ENCODE peak calls at places on chromosome X, in seven cellular contexts. One of them, this sample, is unnamed. For H3K4me1, the result is how much of the 10 kb centered on the place peaks cover.

GRCh38 chrX:22163306-22163705 is 109.4 kb upstream of the CBLL2 start:
- DNase-seq in A549: no peak
- DNase-seq in mucosa of descending colon: no peak
- DNase-seq in colonic mucosa: no peak
- DNase-seq in uterus: no peak
- DNase-seq in tibial artery: no peak
- DNase-seq in fibroblast of lung: no peak
- DNase-seq in this sample: no peak

GRCh38 chrX:94178145-94178790 is 504.3 kb downstream of the FAM133A start:
- DNase-seq in A549: peak
- DNase-seq in mucosa of descending colon: no peak
- DNase-seq in colonic mucosa: no peak
- DNase-seq in uterus: no peak
- DNase-seq in tibial artery: no peak
- DNase-seq in fibroblast of lung: no peak
- DNase-seq in this sample: no peak

GRCh38 chrX:134949271-134949670 is 41.5 kb upstream of the SMIM10 start:
- DNase-seq in A549: peak
- DNase-seq in mucosa of descending colon: no peak
- DNase-seq in colonic mucosa: no peak
- DNase-seq in uterus: no peak
- DNase-seq in tibial artery: no peak
- DNase-seq in fibroblast of lung: peak
- DNase-seq in this sample: no peak

GRCh38 chrX:155070038-155070437 is 898 bp downstream of the CMC4 start:
- DNase-seq in A549: no peak
- DNase-seq in mucosa of descending colon: no peak
- DNase-seq in colonic mucosa: no peak
- DNase-seq in uterus: no peak
- DNase-seq in tibial artery: no peak
- DNase-seq in fibroblast of lung: no peak
- DNase-seq in this sample: no peak

GRCh38 chrX:16999275-16999674 is 52.8 kb downstream of the REPS2 start:
- DNase-seq in A549: no peak
- DNase-seq in mucosa of descending colon: no peak
- DNase-seq in colonic mucosa: no peak
- DNase-seq in uterus: no peak
- DNase-seq in tibial artery: no peak
- DNase-seq in fibroblast of lung: peak
- DNase-seq in this sample: no peak

GRCh38 chrX:23803931-23804381 is 21.0 kb downstream of the SAT1 start:
- DNase-seq in A549: peak
- DNase-seq in mucosa of descending colon: no peak
- DNase-seq in colonic mucosa: peak
- DNase-seq in uterus: no peak
- DNase-seq in tibial artery: peak
- DNase-seq in fibroblast of lung: peak
- DNase-seq in this sample: no peak

GRCh38 chrX:40154229-40154852 is 56.6 kb upstream of the BCOR start:
- DNase-seq in A549: peak
- DNase-seq in mucosa of descending colon: peak
- DNase-seq in colonic mucosa: peak
- DNase-seq in uterus: peak
- DNase-seq in tibial artery: peak
- DNase-seq in fibroblast of lung: peak
- DNase-seq in this sample: no peak

GRCh38 chrX:116961872-116962582 is 499.3 kb upstream of the CT83 start:
- DNase-seq in A549: peak
- DNase-seq in mucosa of descending colon: no peak
- DNase-seq in colonic mucosa: no peak
- DNase-seq in uterus: no peak
- DNase-seq in tibial artery: no peak
- DNase-seq in fibroblast of lung: no peak
- DNase-seq in this sample: no peak

GRCh38 chrX:10010686-10011085 is 43.5 kb downstream of the CLDN34 start:
- DNase-seq in A549: peak
- DNase-seq in mucosa of descending colon: no peak
- DNase-seq in colonic mucosa: no peak
- DNase-seq in uterus: no peak
- DNase-seq in tibial artery: no peak
- DNase-seq in fibroblast of lung: peak
- DNase-seq in this sample: no peak

GRCh38 chrX:69795702-69796101 is 179.8 kb downstream of the EDA start:
- DNase-seq in A549: no peak
- DNase-seq in mucosa of descending colon: no peak
- DNase-seq in colonic mucosa: no peak
- DNase-seq in uterus: no peak
- DNase-seq in tibial artery: no peak
- DNase-seq in fibroblast of lung: no peak
- DNase-seq in this sample: no peak

GRCh38 chrX:44503550-44503949 is 39.1 kb downstream of the FUNDC1 start:
- DNase-seq in A549: no peak
- DNase-seq in mucosa of descending colon: peak
- DNase-seq in colonic mucosa: peak
- DNase-seq in uterus: no peak
- DNase-seq in tibial artery: no peak
- DNase-seq in fibroblast of lung: no peak
- DNase-seq in this sample: no peak

GRCh38 chrX:123215397-123216089 is 31.5 kb downstream of the GRIA3 start:
- DNase-seq in A549: no peak
- DNase-seq in mucosa of descending colon: no peak
- DNase-seq in colonic mucosa: no peak
- DNase-seq in uterus: no peak
- DNase-seq in tibial artery: no peak
- DNase-seq in fibroblast of lung: no peak
- DNase-seq in this sample: no peak

GRCh38 chrX:28177202-28177601 is 196.0 kb upstream of the DCAF8L1 start:
- DNase-seq in A549: peak
- DNase-seq in mucosa of descending colon: peak
- DNase-seq in colonic mucosa: peak
- DNase-seq in uterus: no peak
- DNase-seq in tibial artery: no peak
- DNase-seq in fibroblast of lung: no peak
- DNase-seq in this sample: no peak

GRCh38 chrX:134782796-134783195 is 124.5 kb upstream of the PLAC1 start:
- DNase-seq in A549: peak
- DNase-seq in mucosa of descending colon: no peak
- DNase-seq in colonic mucosa: no peak
- DNase-seq in uterus: no peak
- DNase-seq in tibial artery: no peak
- DNase-seq in fibroblast of lung: peak
- DNase-seq in this sample: no peak

GRCh38 chrX:12917753-12918152 is 11.3 kb downstream of the TLR8 start:
- DNase-seq in A549: no peak
- DNase-seq in mucosa of descending colon: no peak
- DNase-seq in colonic mucosa: no peak
- DNase-seq in uterus: no peak
- DNase-seq in tibial artery: no peak
- DNase-seq in fibroblast of lung: no peak
- DNase-seq in this sample: no peak

GRCh38 chrX:12921886-12922599 is 15.6 kb downstream of the TLR8 start:
- DNase-seq in A549: no peak
- DNase-seq in mucosa of descending colon: no peak
- DNase-seq in colonic mucosa: no peak
- DNase-seq in uterus: no peak
- DNase-seq in tibial artery: no peak
- DNase-seq in fibroblast of lung: peak
- DNase-seq in this sample: no peak

GRCh38 chrX:12919051-12919450 is 12.6 kb downstream of the TLR8 start:
- DNase-seq in A549: no peak
- DNase-seq in mucosa of descending colon: no peak
- DNase-seq in colonic mucosa: no peak
- DNase-seq in uterus: no peak
- DNase-seq in tibial artery: no peak
- DNase-seq in fibroblast of lung: no peak
- DNase-seq in this sample: no peak

GRCh38 chrX:12920990-12921389 is 14.6 kb downstream of the TLR8 start:
- DNase-seq in A549: no peak
- DNase-seq in mucosa of descending colon: no peak
- DNase-seq in colonic mucosa: no peak
- DNase-seq in uterus: no peak
- DNase-seq in tibial artery: no peak
- DNase-seq in fibroblast of lung: no peak
- DNase-seq in this sample: no peak

GRCh38 chrX:12919620-12920019 is 13.2 kb downstream of the TLR8 start:
- DNase-seq in A549: no peak
- DNase-seq in mucosa of descending colon: no peak
- DNase-seq in colonic mucosa: no peak
- DNase-seq in uterus: no peak
- DNase-seq in tibial artery: no peak
- DNase-seq in fibroblast of lung: no peak
- DNase-seq in this sample: no peak
- H3K4me1 ChIP-seq in A549: under half
- H3K4me1 ChIP-seq in mucosa of descending colon: under half
- H3K4me1 ChIP-seq in colonic mucosa: under half
- H3K4me1 ChIP-seq in uterus: under half
- H3K4me1 ChIP-seq in tibial artery: under half
- H3K4me1 ChIP-seq in fibroblast of lung: under half
- H3K4me1 ChIP-seq in this sample: under half

GRCh38 chrX:663841-664240 is 33.2 kb downstream of the SHOX start:
- DNase-seq in A549: no peak
- DNase-seq in mucosa of descending colon: no peak
- DNase-seq in colonic mucosa: no peak
- DNase-seq in uterus: no peak
- DNase-seq in tibial artery: no peak
- DNase-seq in fibroblast of lung: no peak
- DNase-seq in this sample: no peak

GRCh38 chrX:662126-662525 is 31.5 kb downstream of the SHOX start:
- DNase-seq in A549: no peak
- DNase-seq in mucosa of descending colon: no peak
- DNase-seq in colonic mucosa: no peak
- DNase-seq in uterus: no peak
- DNase-seq in tibial artery: no peak
- DNase-seq in fibroblast of lung: no peak
- DNase-seq in this sample: no peak

GRCh38 chrX:670596-670995 is 40.0 kb downstream of the SHOX start:
- DNase-seq in A549: no peak
- DNase-seq in mucosa of descending colon: no peak
- DNase-seq in colonic mucosa: no peak
- DNase-seq in uterus: no peak
- DNase-seq in tibial artery: no peak
- DNase-seq in fibroblast of lung: no peak
- DNase-seq in this sample: no peak

GRCh38 chrX:667360-667759 is 36.8 kb downstream of the SHOX start:
- DNase-seq in A549: peak
- DNase-seq in mucosa of descending colon: no peak
- DNase-seq in colonic mucosa: no peak
- DNase-seq in uterus: no peak
- DNase-seq in tibial artery: no peak
- DNase-seq in fibroblast of lung: no peak
- DNase-seq in this sample: no peak

GRCh38 chrX:666762-667161 is 36.2 kb downstream of the SHOX start:
- DNase-seq in A549: peak
- DNase-seq in mucosa of descending colon: no peak
- DNase-seq in colonic mucosa: no peak
- DNase-seq in uterus: no peak
- DNase-seq in tibial artery: no peak
- DNase-seq in fibroblast of lung: no peak
- DNase-seq in this sample: no peak
- H3K4me3 ChIP-seq in A549: no peak
- H3K4me3 ChIP-seq in mucosa of descending colon: no peak
- H3K4me3 ChIP-seq in colonic mucosa: no peak
- H3K4me3 ChIP-seq in uterus: no peak
- H3K4me3 ChIP-seq in tibial artery: no peak
- H3K4me3 ChIP-seq in fibroblast of lung: no peak
- H3K4me3 ChIP-seq in this sample: no peak

DNA sequence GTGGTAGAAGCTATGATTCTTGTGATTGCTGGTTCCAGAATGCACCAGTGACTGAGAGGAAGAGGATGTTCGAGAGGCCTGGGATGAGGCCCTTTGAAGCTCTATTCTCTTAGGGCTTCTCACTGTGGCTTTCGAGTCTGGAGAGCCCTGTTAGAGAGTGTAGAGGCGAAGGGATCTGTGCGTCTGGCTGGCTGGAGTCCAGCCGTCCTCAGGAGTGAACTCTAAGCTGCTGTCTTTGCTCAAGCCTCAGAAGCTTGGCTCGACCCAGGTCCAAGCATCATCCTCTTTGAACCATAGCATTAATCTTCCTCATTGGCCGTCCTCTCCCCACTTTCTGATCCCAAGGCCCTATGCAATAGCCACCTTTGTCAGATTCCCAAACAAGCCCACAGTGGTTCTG is 51.6 kb downstream of the ELF4 start:
- DNase-seq in A549: no peak
- DNase-seq in mucosa of descending colon: no peak
- DNase-seq in colonic mucosa: no peak
- DNase-seq in uterus: no peak
- DNase-seq in tibial artery: no peak
- DNase-seq in fibroblast of lung: no peak
- DNase-seq in this sample: no peak
- H3K4me1 ChIP-seq in A549: under half
- H3K4me1 ChIP-seq in mucosa of descending colon: under half
- H3K4me1 ChIP-seq in colonic mucosa: under half
- H3K4me1 ChIP-seq in uterus: under half
- H3K4me1 ChIP-seq in tibial artery: under half
- H3K4me1 ChIP-seq in fibroblast of lung: under half
- H3K4me1 ChIP-seq in this sample: under half

DNA sequence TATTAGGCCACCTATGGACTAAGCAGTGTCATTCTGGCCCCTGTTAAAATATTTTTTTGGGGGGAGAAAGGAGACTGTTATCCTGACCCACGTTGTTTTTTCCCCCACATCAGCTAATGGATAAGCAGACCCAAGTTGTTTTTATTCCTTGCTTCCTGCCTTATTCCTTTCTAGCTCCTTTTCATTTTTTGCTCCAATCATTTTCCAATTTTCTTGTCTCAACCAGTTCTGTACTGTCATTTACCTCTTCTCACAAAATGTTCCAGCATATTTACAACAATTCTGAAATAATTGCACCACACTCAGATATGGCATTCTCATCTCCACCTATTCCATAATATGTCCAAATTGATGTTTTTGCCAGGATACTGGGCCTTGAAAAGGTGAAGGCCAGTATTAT is 150.3 kb downstream of the NEXMIF start:
- DNase-seq in A549: no peak
- DNase-seq in mucosa of descending colon: no peak
- DNase-seq in colonic mucosa: no peak
- DNase-seq in uterus: no peak
- DNase-seq in tibial artery: no peak
- DNase-seq in fibroblast of lung: no peak
- DNase-seq in this sample: no peak
- H3K4me3 ChIP-seq in A549: no peak
- H3K4me3 ChIP-seq in mucosa of descending colon: no peak
- H3K4me3 ChIP-seq in colonic mucosa: no peak
- H3K4me3 ChIP-seq in uterus: no peak
- H3K4me3 ChIP-seq in tibial artery: no peak
- H3K4me3 ChIP-seq in fibroblast of lung: no peak
- H3K4me3 ChIP-seq in this sample: no peak

This sample was measured in upper lobe of left lung.